ENCODE peak calls at places on chromosomes 12 and 14, in five cellular contexts. A is gastrocnemius medialis, Z is hepatocyte, K is A549, T is heart left ventricle. Q is an unnamed sample.

GRCh38 chr12:88909510-88909909 is 329.2 kb upstream of the KITLG start:
- DNase-seq in T (no peak), Z (no peak), K (no peak), A (no peak), Q (no peak)

GRCh38 chr12:123095074-123095694 is 55.7 kb downstream of the PITPNM2 start:
- DNase-seq in A (no peak), Z (no peak), K (no peak), T (no peak), Q (no peak)

GRCh38 chr12:27279836-27280235 is 35.8 kb downstream of the STK38L start:
- DNase-seq in A (no peak), Z (peak; percentile 27), K (no peak), T (no peak), Q (no peak)

GRCh38 chr14:94056579-94057308 is 24.3 kb downstream of the DDX24 start:
- DNase-seq in K (no peak), Z (no peak), T (no peak), A (no peak), Q (peak; percentile 64)

GRCh38 chr14:25001096-25001982 is 48.6 kb downstream of the STXBP6 start:
- DNase-seq in T (no peak), K (no peak), Z (no peak), A (no peak), Q (no peak)

GRCh38 chr12:126112849-126113248 is 1047.6 kb downstream of the AACS start:
- DNase-seq in T (no peak), K (no peak), A (no peak), Z (no peak), Q (no peak)

GRCh38 chr12:120678572-120678971 is 8.4 kb upstream of the MLEC start:
- DNase-seq in T (no peak), A (no peak), Z (no peak), K (no peak), Q (no peak)

GRCh38 chr12:59632408-59632807 is 36.6 kb downstream of the SLC16A7 start:
- DNase-seq in K (no peak), Z (no peak), T (no peak), A (peak; percentile 56), Q (no peak)

GRCh38 chr12:19792028-19792427 is 352.7 kb downstream of the AEBP2 start:
- DNase-seq in K (no peak), A (no peak), Z (no peak), T (no peak), Q (no peak)

GRCh38 chr14:64721391-64721791 is 17.2 kb downstream of the PLEKHG3 start:
- DNase-seq in K (peak; percentile 37), Z (no peak), A (peak; percentile 24), T (peak; percentile 55), Q (no peak)

GRCh38 chr12:44143170-44143569 is 307.3 kb downstream of the TMEM117 start:
- DNase-seq in Z (no peak), A (no peak), K (no peak), T (no peak), Q (no peak)

GRCh38 chr12:43105426-43105981 is 446.5 kb downstream of the ADAMTS20 start:
- DNase-seq in Z (no peak), K (no peak), A (no peak), T (no peak), Q (peak; percentile 27)

GRCh38 chr12:13452955-13453570 is 256.5 kb downstream of the EMP1 start:
- DNase-seq in T (no peak), Z (no peak), K (no peak), A (no peak), Q (no peak)

GRCh38 chr14:61140271-61140670 is 140.9 kb downstream of the TMEM30B start:
- DNase-seq in Z (no peak), A (no peak), T (no peak), K (no peak), Q (no peak)

GRCh38 chr14:101956179-101956885 is 8.0 kb upstream of the DYNC1H1 start:
- DNase-seq in A (no peak), T (no peak), K (no peak), Z (no peak), Q (no peak)

GRCh38 chr14:59020382-59020781 is 168.1 kb upstream of the DAAM1 start:
- DNase-seq in K (peak; percentile 48), T (no peak), A (no peak), Z (peak; percentile 47), Q (peak; percentile 39)

GRCh38 chr14:99324291-99324690 is 52.3 kb upstream of the BCL11B start:
- DNase-seq in T (no peak), A (no peak), K (no peak), Z (no peak), Q (no peak)

GRCh38 chr14:92005019-92005418 is 34.8 kb downstream of the TRIP11 start:
- DNase-seq in A (no peak), T (no peak), Z (no peak), K (no peak), Q (no peak)

GRCh38 chr12:132238487-132239248 is 90.7 kb downstream of the GALNT9 start:
- DNase-seq in T (no peak), A (no peak), K (peak; percentile 47), Z (no peak), Q (no peak)

GRCh38 chr12:50665170-50665569 is 98.7 kb upstream of the ATF1 start:
- DNase-seq in A (no peak), T (no peak), Z (no peak), K (no peak), Q (no peak)

GRCh38 chr14:93648440-93649168 is 139.7 kb downstream of the PRIMA1 start:
- DNase-seq in Z (peak; percentile 55), K (peak; percentile 28), T (no peak), A (no peak), Q (peak; percentile 30)

GRCh38 chr12:118145798-118146156 is 9.9 kb downstream of the PEBP1 start:
- DNase-seq in A (no peak), T (no peak), Z (no peak), K (no peak), Q (no peak)

GRCh38 chr12:108753969-108754368 is 22.7 kb upstream of the CORO1C start:
- DNase-seq in A (no peak), Z (no peak), T (no peak), K (no peak), Q (no peak)

GRCh38 chr12:108755481-108755880 is 24.2 kb upstream of the CORO1C start:
- DNase-seq in Z (no peak), A (no peak), K (no peak), T (no peak), Q (no peak)

GRCh38 chr12:108747563-108747962 is 16.2 kb upstream of the CORO1C start:
- DNase-seq in A (no peak), T (no peak), K (no peak), Z (no peak), Q (no peak)

GRCh38 chr12:108752387-108752786 is 21.1 kb upstream of the CORO1C start:
- DNase-seq in A (no peak), T (no peak), K (no peak), Z (peak; percentile 50), Q (peak; percentile 62)

GRCh38 chr12:108750471-108751402 is 19.4 kb upstream of the CORO1C start:
- DNase-seq in A (no peak), T (no peak), Z (no peak), K (no peak), Q (no peak)
- H3K27ac ChIP-seq in A (no peak overlapping the region), T (no peak overlapping the region), Z (peak overlapping the region; percentile 34), K (no peak overlapping the region), Q (no peak overlapping the region)

GRCh38 chr14:33918256-33918655 is 32.6 kb downstream of the EGLN3 start:
- DNase-seq in Z (no peak), K (no peak), A (no peak), T (no peak), Q (no peak)

GRCh38 chr14:33914676-33915516 is 36.0 kb downstream of the EGLN3 start:
- DNase-seq in T (peak; percentile 16), Z (peak; percentile 77), K (peak; percentile 76), A (no peak), Q (no peak)

GRCh38 chr14:33915682-33916081 is 35.2 kb downstream of the EGLN3 start:
- DNase-seq in T (no peak), K (no peak), Z (no peak), A (no peak), Q (no peak)

GRCh38 chr14:33917664-33918063 is 33.2 kb downstream of the EGLN3 start:
- DNase-seq in K (no peak), T (no peak), Z (no peak), A (no peak), Q (no peak)

DNA sequence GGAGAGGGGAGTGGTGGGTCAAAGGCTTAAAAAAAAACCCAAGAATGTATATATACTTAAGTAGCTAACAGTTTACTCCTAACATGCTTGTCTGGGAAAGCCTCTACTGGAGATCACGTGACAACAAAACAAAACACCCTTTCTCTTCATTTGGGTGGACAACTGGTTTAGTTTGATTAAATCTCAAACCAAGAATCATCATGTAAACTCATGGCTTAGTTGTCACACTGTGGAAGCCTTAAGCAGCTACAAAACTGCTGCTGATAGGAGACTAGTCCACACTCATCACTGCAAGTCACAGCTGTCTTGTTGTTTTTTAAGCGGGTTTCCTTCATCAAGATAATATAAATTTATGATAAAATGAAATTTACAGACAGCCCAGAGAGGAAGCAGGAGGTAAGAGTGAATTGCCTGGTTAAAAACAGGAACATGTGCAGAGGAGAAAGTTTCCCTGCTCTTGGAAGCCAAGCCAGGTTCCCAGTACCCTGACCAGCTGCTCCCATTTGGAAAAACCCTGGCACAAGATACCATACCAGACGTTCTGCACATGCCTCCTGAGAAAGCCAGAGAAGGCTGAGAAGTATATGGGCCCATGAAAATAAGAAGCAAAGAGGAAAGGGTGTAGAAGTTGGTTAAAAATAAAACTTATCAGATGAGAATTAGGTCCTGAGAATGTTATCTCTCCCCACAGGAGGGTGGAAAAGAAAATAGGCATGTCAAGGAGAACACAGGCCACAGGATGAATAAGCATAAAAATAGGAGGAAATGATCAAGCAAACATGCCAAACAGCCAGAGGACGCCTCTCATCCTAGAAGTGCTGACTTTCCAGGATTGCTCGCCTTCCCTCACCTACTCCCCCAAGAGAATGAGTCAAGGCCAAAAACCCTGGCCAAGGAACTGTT is 34.0 kb downstream of the EGLN3 start:
- DNase-seq in A (no peak), T (peak; percentile 42), K (peak; percentile 51), Z (no peak), Q (no peak)
- TF ChIP-seq CTCF in A (no peak), T (no peak), K (no peak), Z (no peak), Q (no peak)

DNA sequence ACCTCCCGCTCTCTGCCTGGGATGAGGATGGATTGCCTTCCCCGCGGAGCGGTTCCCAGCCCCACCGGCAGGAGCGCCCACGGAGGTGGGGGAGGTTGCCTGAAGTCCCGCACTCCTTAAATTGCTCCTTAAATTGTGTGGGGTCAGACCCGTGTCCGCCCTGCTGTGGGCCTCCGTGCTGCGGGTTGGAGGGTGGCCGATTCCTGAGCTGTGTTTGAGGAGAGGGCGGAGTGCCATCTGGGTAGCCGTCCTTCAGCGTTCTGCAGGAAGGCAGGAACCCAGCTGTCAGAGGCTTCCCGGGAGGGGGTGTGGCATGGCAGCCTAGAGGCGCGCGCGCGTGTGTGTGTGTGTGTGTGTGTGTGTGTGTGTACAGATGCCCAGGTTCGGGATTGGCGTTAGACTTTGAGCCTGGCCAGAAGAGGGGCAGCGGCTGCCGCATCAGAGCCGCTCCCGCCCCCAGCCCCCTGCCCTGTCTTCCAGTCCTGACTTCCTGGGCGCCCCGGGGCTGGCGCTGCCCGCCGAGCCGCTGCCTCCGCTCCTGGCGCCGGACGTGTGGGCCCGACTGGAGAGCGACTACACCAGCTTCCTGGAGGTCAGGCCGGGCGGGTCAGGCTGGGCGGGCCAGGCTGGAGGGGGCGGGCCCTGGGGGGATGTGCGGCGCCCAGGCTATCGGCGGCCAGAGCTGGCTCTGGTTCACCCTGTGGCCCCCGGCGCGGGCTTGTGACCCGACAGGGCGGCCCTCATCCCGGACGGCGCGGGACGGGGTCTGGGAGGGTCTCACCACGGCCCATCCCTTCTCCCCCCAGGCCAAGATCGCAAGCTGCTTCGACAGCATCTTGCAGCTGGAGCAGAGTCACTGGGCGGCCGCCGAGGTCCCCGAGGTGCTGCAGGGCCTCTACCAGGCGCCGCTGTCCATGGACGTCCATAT is 9.2 kb downstream of the EXOC3L4 start:
- DNase-seq in Z (no peak), A (no peak), T (no peak), K (peak; percentile 95), Q (peak; percentile 57)
- H3K4me1 ChIP-seq in Z (peaks cover 32% of the 10 kb centered on the region), A (peaks cover 14% of the 10 kb centered on the region), T (peaks cover 9% of the 10 kb centered on the region), K (peaks cover 78% of the 10 kb centered on the region), Q (peaks cover 18% of the 10 kb centered on the region)

GRCh38 chr12:95694148-95694547 is 96.4 kb downstream of the NTN4 start:
- DNase-seq in K (no peak), T (peak; percentile 65), A (no peak), Z (no peak), Q (no peak)
- H3K27ac ChIP-seq in K (no peak overlapping the region), T (peak overlapping the region; percentile 12), A (peak overlapping the region; percentile 20), Z (no peak overlapping the region), Q (no peak overlapping the region)